ENCODE peak calls at places on chromosomes 11 and 22, in ten cellular contexts. One of them, this sample, is unnamed.

GRCh38 chr11:75339685-75340409 is 11.6 kb downstream of the ARRB1 start:
- DNase-seq in SW480: no peak
- DNase-seq in right lobe of liver: no peak
- DNase-seq in activated CD4-positive, CD25-positive, alpha-beta regulatory T cell treated with anti-CD3 and anti-CD28 coated beads, Interleukin-2, amount 50 U/mL, for 16 hours: no peak
- DNase-seq in stimulated activated naive CD4-positive, alpha-beta T cell: no peak
- DNase-seq in SK-N-SH: no peak
- DNase-seq in CD8-positive, alpha-beta T cell: no peak
- DNase-seq in thyroid gland: no peak
- DNase-seq in BJ: no peak
- DNase-seq in RCC 7860: no peak
- DNase-seq in this sample: peak

GRCh38 chr11:27241316-27242122 is 121.5 kb downstream of the CCDC34 start:
- DNase-seq in SK-N-SH: no peak
- DNase-seq in stimulated activated naive CD4-positive, alpha-beta T cell: no peak
- DNase-seq in CD8-positive, alpha-beta T cell: no peak
- DNase-seq in RCC 7860: peak
- DNase-seq in right lobe of liver: no peak
- DNase-seq in activated CD4-positive, CD25-positive, alpha-beta regulatory T cell treated with anti-CD3 and anti-CD28 coated beads, Interleukin-2, amount 50 U/mL, for 16 hours: no peak
- DNase-seq in thyroid gland: no peak
- DNase-seq in BJ: peak
- DNase-seq in SW480: peak
- DNase-seq in this sample: no peak

GRCh38 chr11:46144741-46145140 is 23.5 kb upstream of the PHF21A start:
- DNase-seq in SK-N-SH: no peak
- DNase-seq in thyroid gland: no peak
- DNase-seq in BJ: no peak
- DNase-seq in stimulated activated naive CD4-positive, alpha-beta T cell: no peak
- DNase-seq in activated CD4-positive, CD25-positive, alpha-beta regulatory T cell treated with anti-CD3 and anti-CD28 coated beads, Interleukin-2, amount 50 U/mL, for 16 hours: no peak
- DNase-seq in RCC 7860: no peak
- DNase-seq in CD8-positive, alpha-beta T cell: no peak
- DNase-seq in SW480: no peak
- DNase-seq in right lobe of liver: no peak
- DNase-seq in this sample: no peak

GRCh38 chr22:24416095-24416494 is 11.3 kb upstream of the ADORA2A start:
- DNase-seq in right lobe of liver: no peak
- DNase-seq in activated CD4-positive, CD25-positive, alpha-beta regulatory T cell treated with anti-CD3 and anti-CD28 coated beads, Interleukin-2, amount 50 U/mL, for 16 hours: no peak
- DNase-seq in SK-N-SH: peak
- DNase-seq in RCC 7860: no peak
- DNase-seq in SW480: no peak
- DNase-seq in stimulated activated naive CD4-positive, alpha-beta T cell: no peak
- DNase-seq in thyroid gland: no peak
- DNase-seq in BJ: no peak
- DNase-seq in CD8-positive, alpha-beta T cell: no peak
- DNase-seq in this sample: no peak

GRCh38 chr11:119236490-119236889 is 30.4 kb downstream of the CBL start:
- DNase-seq in right lobe of liver: no peak
- DNase-seq in SK-N-SH: no peak
- DNase-seq in stimulated activated naive CD4-positive, alpha-beta T cell: no peak
- DNase-seq in RCC 7860: no peak
- DNase-seq in CD8-positive, alpha-beta T cell: no peak
- DNase-seq in activated CD4-positive, CD25-positive, alpha-beta regulatory T cell treated with anti-CD3 and anti-CD28 coated beads, Interleukin-2, amount 50 U/mL, for 16 hours: no peak
- DNase-seq in thyroid gland: no peak
- DNase-seq in BJ: no peak
- DNase-seq in SW480: no peak
- DNase-seq in this sample: no peak

GRCh38 chr11:131671764-131672163 is 301.3 kb downstream of the NTM start:
- DNase-seq in thyroid gland: peak
- DNase-seq in right lobe of liver: no peak
- DNase-seq in RCC 7860: no peak
- DNase-seq in CD8-positive, alpha-beta T cell: no peak
- DNase-seq in stimulated activated naive CD4-positive, alpha-beta T cell: no peak
- DNase-seq in BJ: no peak
- DNase-seq in activated CD4-positive, CD25-positive, alpha-beta regulatory T cell treated with anti-CD3 and anti-CD28 coated beads, Interleukin-2, amount 50 U/mL, for 16 hours: no peak
- DNase-seq in SW480: no peak
- DNase-seq in SK-N-SH: no peak
- DNase-seq in this sample: no peak

GRCh38 chr22:44860311-44860710 is 107.9 kb downstream of the ARHGAP8 start:
- DNase-seq in activated CD4-positive, CD25-positive, alpha-beta regulatory T cell treated with anti-CD3 and anti-CD28 coated beads, Interleukin-2, amount 50 U/mL, for 16 hours: no peak
- DNase-seq in CD8-positive, alpha-beta T cell: no peak
- DNase-seq in stimulated activated naive CD4-positive, alpha-beta T cell: no peak
- DNase-seq in thyroid gland: no peak
- DNase-seq in right lobe of liver: no peak
- DNase-seq in SW480: no peak
- DNase-seq in RCC 7860: no peak
- DNase-seq in SK-N-SH: no peak
- DNase-seq in BJ: no peak
- DNase-seq in this sample: no peak

GRCh38 chr22:29040385-29041275 is 21.0 kb downstream of the C22orf31 start:
- DNase-seq in BJ: peak
- DNase-seq in stimulated activated naive CD4-positive, alpha-beta T cell: peak
- DNase-seq in thyroid gland: peak
- DNase-seq in SW480: peak
- DNase-seq in right lobe of liver: no peak
- DNase-seq in activated CD4-positive, CD25-positive, alpha-beta regulatory T cell treated with anti-CD3 and anti-CD28 coated beads, Interleukin-2, amount 50 U/mL, for 16 hours: peak
- DNase-seq in RCC 7860: peak
- DNase-seq in CD8-positive, alpha-beta T cell: peak
- DNase-seq in SK-N-SH: peak
- DNase-seq in this sample: peak

This sample was measured in Kasumi-1.